ENCODE peak calls at places on chromosomes 2 and 18, in ten cellular contexts. T, Y, K, J, X, M, P, L, G and R are unnamed samples.

GRCh38 chr18:63025251-63025710 is 294.3 kb downstream of the BCL2 start:
- DNase-seq in T (no peak), Y (no peak), K (no peak), J (no peak), X (no peak), M (no peak), P (peak), L (peak), G (no peak), R (peak)

GRCh38 chr2:157692768-157693167 is 64.1 kb upstream of the ACVR1C start:
- DNase-seq in T (no peak), Y (no peak), K (no peak), J (peak), X (no peak), M (no peak), P (no peak), L (peak), G (no peak), R (no peak)

GRCh38 chr2:25388491-25388890 is 46.8 kb upstream of the DNMT3A start:
- DNase-seq in T (no peak), Y (no peak), K (no peak), J (no peak), X (no peak), M (no peak), P (no peak), L (no peak), G (no peak), R (no peak)

GRCh38 chr18:45370190-45371010 is 244.9 kb upstream of the SLC14A2 start:
- DNase-seq in T (no peak), Y (no peak), K (no peak), J (peak), X (no peak), M (no peak), P (no peak), L (peak), G (peak), R (no peak)

GRCh38 chr2:35973132-35973736 is 382.3 kb upstream of the CRIM1 start:
- DNase-seq in T (no peak), Y (no peak), K (no peak), J (peak), X (no peak), M (no peak), P (peak), L (peak), G (no peak), R (no peak)

GRCh38 chr2:33068261-33068660 is 121.5 kb downstream of the LTBP1 start:
- DNase-seq in T (no peak), Y (no peak), K (no peak), J (peak), X (no peak), M (no peak), P (peak), L (no peak), G (no peak), R (no peak)

GRCh38 chr18:76365561-76365960 is 129.5 kb downstream of the ZNF516 start:
- DNase-seq in T (no peak), Y (no peak), K (no peak), J (no peak), X (no peak), M (no peak), P (no peak), L (no peak), G (no peak), R (no peak)

GRCh38 chr2:97931118-97931850 is 64.5 kb downstream of the TMEM131 start:
- DNase-seq in T (no peak), Y (no peak), K (no peak), J (no peak), X (no peak), M (no peak), P (no peak), L (no peak), G (no peak), R (no peak)

GRCh38 chr2:71064754-71065621 is 3.5 kb upstream of the NAGK start:
- DNase-seq in T (no peak), Y (no peak), K (no peak), J (no peak), X (no peak), M (no peak), P (no peak), L (no peak), G (no peak), R (no peak)

GRCh38 chr2:98188351-98189046 is 101.5 kb downstream of the VWA3B start:
- DNase-seq in T (no peak), Y (no peak), K (no peak), J (peak), X (no peak), M (no peak), P (no peak), L (peak), G (no peak), R (no peak)

GRCh38 chr2:18500333-18500732 is 60.1 kb downstream of the RDH14 start:
- DNase-seq in T (no peak), Y (no peak), K (no peak), J (peak), X (no peak), M (no peak), P (no peak), L (no peak), G (no peak), R (no peak)

GRCh38 chr2:79757526-79757925 is 244.7 kb downstream of the CTNNA2 start:
- DNase-seq in T (no peak), Y (peak), K (no peak), J (no peak), X (no peak), M (no peak), P (peak), L (no peak), G (no peak), R (no peak)

GRCh38 chr2:62461707-62462106 is 44.3 kb downstream of the TMEM17 start:
- DNase-seq in T (no peak), Y (no peak), K (no peak), J (peak), X (no peak), M (no peak), P (peak), L (no peak), G (no peak), R (peak)

GRCh38 chr2:1886405-1886992 is 142.2 kb upstream of the PXDN start:
- DNase-seq in T (no peak), Y (peak), K (no peak), J (peak), X (peak), M (peak), P (peak), L (peak), G (peak), R (peak)

GRCh38 chr18:40124107-40124506 is 1830.9 kb upstream of the PIK3C3 start:
- DNase-seq in T (no peak), Y (no peak), K (no peak), J (peak), X (no peak), M (no peak), P (no peak), L (peak), G (no peak), R (no peak)

GRCh38 chr2:66447676-66448075 is 12.8 kb downstream of the MEIS1 start:
- DNase-seq in T (no peak), Y (no peak), K (no peak), J (no peak), X (no peak), M (no peak), P (no peak), L (no peak), G (no peak), R (no peak)

GRCh38 chr2:29613792-29614266 is 307.6 kb downstream of the ALK start:
- DNase-seq in T (no peak), Y (no peak), K (no peak), J (no peak), X (no peak), M (no peak), P (no peak), L (no peak), G (no peak), R (no peak)

GRCh38 chr2:134927195-134927594 is 8.6 kb downstream of the CCNT2 start:
- DNase-seq in T (no peak), Y (no peak), K (no peak), J (peak), X (no peak), M (no peak), P (no peak), L (no peak), G (no peak), R (no peak)

GRCh38 chr2:86142737-86143257 is 36.8 kb downstream of the PTCD3 start:
- DNase-seq in T (no peak), Y (no peak), K (no peak), J (no peak), X (no peak), M (no peak), P (no peak), L (no peak), G (no peak), R (no peak)

GRCh38 chr18:51235011-51235789 is 37.7 kb upstream of the MEX3C start:
- DNase-seq in T (no peak), Y (no peak), K (no peak), J (peak), X (no peak), M (no peak), P (no peak), L (peak), G (no peak), R (no peak)

GRCh38 chr2:60553992-60554648 is 666 bp upstream of the BCL11A start:
- DNase-seq in T (no peak), Y (peak), K (no peak), J (peak), X (no peak), M (peak), P (no peak), L (peak), G (peak), R (peak)

GRCh38 chr2:222193328-222194008 is 105.3 kb downstream of the PAX3 start:
- DNase-seq in T (no peak), Y (no peak), K (no peak), J (no peak), X (no peak), M (no peak), P (no peak), L (peak), G (no peak), R (no peak)

GRCh38 chr2:37648316-37649011 is 23.0 kb downstream of the CDC42EP3 start:
- DNase-seq in T (peak), Y (no peak), K (peak), J (no peak), X (no peak), M (peak), P (peak), L (peak), G (peak), R (peak)

GRCh38 chr2:165790461-165790860 is 3.6 kb downstream of the GALNT3 start:
- DNase-seq in T (no peak), Y (no peak), K (no peak), J (peak), X (no peak), M (no peak), P (no peak), L (no peak), G (no peak), R (no peak)

GRCh38 chr2:164388511-164388910 is 232.8 kb downstream of the GRB14 start:
- DNase-seq in T (no peak), Y (no peak), K (no peak), J (peak), X (no peak), M (no peak), P (no peak), L (peak), G (no peak), R (no peak)

GRCh38 chr2:46818141-46818552 is 97.5 kb downstream of the MCFD2 start:
- DNase-seq in T (no peak), Y (no peak), K (no peak), J (no peak), X (peak), M (peak), P (no peak), L (no peak), G (peak), R (peak)

GRCh38 chr18:37395138-37395537 is 170.5 kb downstream of the CELF4 start:
- DNase-seq in T (no peak), Y (no peak), K (no peak), J (no peak), X (no peak), M (no peak), P (no peak), L (no peak), G (no peak), R (no peak)

GRCh38 chr18:80177128-80177527 is 68.1 kb downstream of the ADNP2 start:
- DNase-seq in T (no peak), Y (no peak), K (no peak), J (no peak), X (no peak), M (no peak), P (no peak), L (no peak), G (no peak), R (no peak)

GRCh38 chr18:49673281-49673680 is 111.4 kb downstream of the LIPG start:
- DNase-seq in T (no peak), Y (no peak), K (no peak), J (no peak), X (no peak), M (no peak), P (no peak), L (no peak), G (no peak), R (peak)

GRCh38 chr2:73700111-73700510 is 37.0 kb downstream of the TPRKB start:
- DNase-seq in T (no peak), Y (no peak), K (no peak), J (no peak), X (no peak), M (no peak), P (peak), L (no peak), G (no peak), R (no peak)

GRCh38 chr2:64857581-64858471 is 131.4 kb upstream of the SLC1A4 start:
- DNase-seq in T (no peak), Y (no peak), K (no peak), J (peak), X (no peak), M (no peak), P (no peak), L (no peak), G (no peak), R (peak)

GRCh38 chr2:224178085-224178484 is 139.0 kb upstream of the SERPINE2 start:
- DNase-seq in T (no peak), Y (no peak), K (no peak), J (peak), X (no peak), M (no peak), P (no peak), L (no peak), G (no peak), R (no peak)

GRCh38 chr18:74819433-74820059 is 221.9 kb downstream of the ZNF407 start:
- DNase-seq in T (no peak), Y (no peak), K (no peak), J (no peak), X (no peak), M (no peak), P (peak), L (peak), G (no peak), R (no peak)

GRCh38 chr2:105042189-105042588 is 4.3 kb downstream of the MRPS9 start:
- DNase-seq in T (no peak), Y (no peak), K (no peak), J (no peak), X (no peak), M (no peak), P (no peak), L (peak), G (no peak), R (no peak)

GRCh38 chr2:177550264-177551200 is 158.0 kb downstream of the AGPS start:
- DNase-seq in T (no peak), Y (no peak), K (no peak), J (no peak), X (no peak), M (no peak), P (no peak), L (no peak), G (no peak), R (no peak)

GRCh38 chr2:45986509-45986908 is 310.7 kb upstream of the EPAS1 start:
- DNase-seq in T (no peak), Y (no peak), K (no peak), J (no peak), X (no peak), M (peak), P (no peak), L (no peak), G (peak), R (no peak)

GRCh38 chr2:257842-258241 is 6.0 kb downstream of the SH3YL1 start:
- DNase-seq in T (no peak), Y (no peak), K (no peak), J (no peak), X (no peak), M (no peak), P (no peak), L (no peak), G (no peak), R (no peak)

GRCh38 chr2:257429-257828 is 6.4 kb downstream of the SH3YL1 start:
- DNase-seq in T (no peak), Y (no peak), K (no peak), J (no peak), X (no peak), M (no peak), P (no peak), L (no peak), G (no peak), R (no peak)

GRCh38 chr2:260507-261161 is 3.2 kb downstream of the SH3YL1 start:
- DNase-seq in T (no peak), Y (no peak), K (no peak), J (no peak), X (no peak), M (no peak), P (no peak), L (no peak), G (no peak), R (no peak)

GRCh38 chr2:259789-260331 is 4.0 kb downstream of the SH3YL1 start:
- DNase-seq in T (no peak), Y (no peak), K (no peak), J (no peak), X (no peak), M (no peak), P (no peak), L (no peak), G (no peak), R (no peak)

DNA sequence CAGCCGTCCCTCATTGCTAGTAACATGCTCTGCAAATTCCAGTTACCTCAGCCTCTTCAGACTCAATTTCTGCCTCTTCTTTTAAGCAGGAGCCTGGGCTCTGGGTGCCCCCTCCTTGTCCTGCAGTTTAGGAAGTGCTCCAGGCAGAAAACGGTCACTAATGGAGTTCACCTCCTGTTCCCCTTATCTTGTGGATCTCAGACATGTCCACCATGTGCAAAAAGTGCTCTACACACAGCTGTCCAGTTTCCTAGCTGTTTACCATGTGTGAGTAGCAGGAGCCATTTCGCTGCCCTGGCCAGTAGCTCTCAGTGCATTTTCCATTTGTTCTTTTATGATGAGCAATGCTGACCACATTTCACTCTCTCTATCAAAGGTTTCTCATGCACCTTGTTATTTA is 4.9 kb downstream of the SH3YL1 start:
- DNase-seq in T (no peak), Y (no peak), K (no peak), J (no peak), X (no peak), M (no peak), P (no peak), L (no peak), G (no peak), R (no peak)
- H3K27ac ChIP-seq in T (no peak), Y (no peak), K (no peak), J (no peak), X (no peak), M (no peak), P (no peak), L (no peak), G (no peak), R (no peak)

DNA sequence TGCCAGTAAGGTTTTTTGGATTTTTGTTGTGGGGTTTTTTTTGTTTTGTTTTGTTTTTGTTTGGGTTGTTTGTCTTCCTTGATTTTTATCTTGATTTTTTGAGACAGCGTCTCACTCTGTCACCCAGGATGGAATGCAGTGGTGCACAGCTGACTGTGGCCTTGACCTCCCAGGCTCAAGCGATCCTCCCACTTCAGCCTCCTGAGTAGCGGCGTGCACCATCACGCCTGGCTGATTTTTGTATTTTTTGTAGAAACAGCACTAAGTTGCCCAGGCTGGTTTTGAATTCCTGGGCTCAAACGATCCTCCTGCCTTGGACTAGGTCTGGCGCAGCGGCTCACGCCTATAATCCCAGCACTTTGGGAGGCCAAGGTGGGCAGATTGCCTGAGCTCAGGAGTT is 16.4 kb downstream of the MPPE1 start:
- DNase-seq in T (no peak), Y (no peak), K (no peak), J (no peak), X (no peak), M (no peak), P (no peak), L (no peak), G (no peak), R (no peak)
- H3K27ac ChIP-seq in T (no peak), Y (no peak), K (no peak), J (no peak), X (no peak), M (no peak), P (no peak), L (peak), G (no peak), R (no peak)

GRCh38 chr2:41846962-41847361 is 200.9 kb upstream of the PKDCC start:
- DNase-seq in T (no peak), Y (no peak), K (no peak), J (no peak), X (no peak), M (no peak), P (no peak), L (no peak), G (no peak), R (no peak)

GRCh38 chr2:41853427-41854191 is 194.2 kb upstream of the PKDCC start:
- DNase-seq in T (no peak), Y (no peak), K (no peak), J (peak), X (no peak), M (no peak), P (peak), L (peak), G (peak), R (peak)

GRCh38 chr2:41851554-41851953 is 196.3 kb upstream of the PKDCC start:
- DNase-seq in T (no peak), Y (no peak), K (no peak), J (no peak), X (no peak), M (no peak), P (peak), L (no peak), G (no peak), R (no peak)

GRCh38 chr2:41847744-41848441 is 199.9 kb upstream of the PKDCC start:
- DNase-seq in T (no peak), Y (no peak), K (no peak), J (no peak), X (no peak), M (no peak), P (no peak), L (no peak), G (peak), R (no peak)
- H3K27ac ChIP-seq in T (no peak), Y (no peak), K (no peak), J (no peak), X (no peak), M (no peak), P (no peak), L (no peak), G (no peak), R (peak)

GRCh38 chr2:174611851-174612250 is 14.2 kb upstream of the WIPF1 start:
- DNase-seq in T (no peak), Y (no peak), K (no peak), J (no peak), X (no peak), M (no peak), P (no peak), L (no peak), G (no peak), R (no peak)
- H3K27ac ChIP-seq in T (no peak), Y (no peak), K (no peak), J (no peak), X (no peak), M (no peak), P (no peak), L (no peak), G (no peak), R (no peak)

GRCh38 chr2:218829868-218830451 is 1.6 kb downstream of the PRKAG3 start:
- DNase-seq in T (no peak), Y (no peak), K (no peak), J (no peak), X (no peak), M (no peak), P (no peak), L (no peak), G (no peak), R (no peak)

GRCh38 chr2:218832520-218832919 is 917 bp upstream of the PRKAG3 start:
- DNase-seq in T (no peak), Y (no peak), K (no peak), J (no peak), X (peak), M (no peak), P (no peak), L (no peak), G (no peak), R (no peak)

GRCh38 chr2:218831378-218831990 is at the start of gene PRKAG3:
- DNase-seq in T (no peak), Y (no peak), K (no peak), J (no peak), X (no peak), M (no peak), P (no peak), L (no peak), G (no peak), R (no peak)

GRCh38 chr2:218832081-218832480 is 478 bp upstream of the PRKAG3 start:
- DNase-seq in T (no peak), Y (no peak), K (no peak), J (no peak), X (no peak), M (no peak), P (no peak), L (no peak), G (no peak), R (no peak)

GRCh38 chr2:218830526-218831306 is 887 bp downstream of the PRKAG3 start:
- DNase-seq in T (no peak), Y (no peak), K (no peak), J (no peak), X (no peak), M (no peak), P (no peak), L (no peak), G (no peak), R (no peak)
- H3K27ac ChIP-seq in T (no peak), Y (no peak), K (no peak), J (no peak), X (no peak), M (no peak), P (no peak), L (no peak), G (no peak), R (no peak)

GRCh38 chr18:23401400-23402347 is 51.4 kb upstream of the RIOK3 start:
- DNase-seq in T (no peak), Y (peak), K (no peak), J (peak), X (no peak), M (peak), P (peak), L (peak), G (peak), R (peak)
- H3K27ac ChIP-seq in T (no peak), Y (no peak), K (no peak), J (no peak), X (no peak), M (no peak), P (peak), L (no peak), G (no peak), R (peak)